ENCODE peak calls at places on chromosomes 4 and X, in eight cellular contexts. One of them, this sample, is unnamed.

GRCh38 chr4:135777386-135777785 is 1575.8 kb upstream of the PABPC4L start:
- DNase-seq in fibroblast of villous mesenchyme: no peak
- DNase-seq in upper lobe of left lung: no peak
- DNase-seq in heart right ventricle: no peak
- DNase-seq in fibroblast of the aortic adventitia: no peak
- DNase-seq in kidney epithelial cell: no peak
- DNase-seq in H9: no peak
- DNase-seq in tibial artery: no peak
- DNase-seq in this sample: no peak

GRCh38 chr4:70583952-70584834 is 7.9 kb upstream of the AMBN start:
- DNase-seq in fibroblast of villous mesenchyme: no peak
- DNase-seq in upper lobe of left lung: no peak
- DNase-seq in heart right ventricle: no peak
- DNase-seq in fibroblast of the aortic adventitia: no peak
- DNase-seq in kidney epithelial cell: peak; percentile 51
- DNase-seq in H9: no peak
- DNase-seq in tibial artery: no peak
- DNase-seq in this sample: no peak

GRCh38 chrX:45566456-45566855 is 365.8 kb upstream of the DIPK2B start:
- DNase-seq in fibroblast of villous mesenchyme: no peak
- DNase-seq in upper lobe of left lung: no peak
- DNase-seq in heart right ventricle: no peak
- DNase-seq in fibroblast of the aortic adventitia: no peak
- DNase-seq in kidney epithelial cell: no peak
- DNase-seq in H9: no peak
- DNase-seq in tibial artery: no peak
- DNase-seq in this sample: no peak

GRCh38 chr4:153212755-153213154 is 8.5 kb downstream of the TRIM2 start:
- DNase-seq in fibroblast of villous mesenchyme: no peak
- DNase-seq in upper lobe of left lung: peak; percentile 61
- DNase-seq in heart right ventricle: no peak
- DNase-seq in fibroblast of the aortic adventitia: peak; percentile 14
- DNase-seq in kidney epithelial cell: no peak
- DNase-seq in H9: no peak
- DNase-seq in tibial artery: no peak
- DNase-seq in this sample: no peak

GRCh38 chr4:99861120-99861905 is 32.9 kb downstream of the LAMTOR3 start:
- DNase-seq in fibroblast of villous mesenchyme: no peak
- DNase-seq in upper lobe of left lung: no peak
- DNase-seq in heart right ventricle: no peak
- DNase-seq in fibroblast of the aortic adventitia: no peak
- DNase-seq in kidney epithelial cell: no peak
- DNase-seq in H9: no peak
- DNase-seq in tibial artery: no peak
- DNase-seq in this sample: no peak

GRCh38 chr4:181611033-181611711 is 632.0 kb upstream of the TENM3 start:
- DNase-seq in fibroblast of villous mesenchyme: peak; percentile 7
- DNase-seq in upper lobe of left lung: no peak
- DNase-seq in heart right ventricle: no peak
- DNase-seq in fibroblast of the aortic adventitia: no peak
- DNase-seq in kidney epithelial cell: no peak
- DNase-seq in H9: no peak
- DNase-seq in tibial artery: no peak
- DNase-seq in this sample: no peak

GRCh38 chrX:150361070-150361776 is 1.9 kb upstream of the MAMLD1 start:
- DNase-seq in fibroblast of villous mesenchyme: no peak
- DNase-seq in upper lobe of left lung: no peak
- DNase-seq in heart right ventricle: peak; percentile 8
- DNase-seq in fibroblast of the aortic adventitia: no peak
- DNase-seq in kidney epithelial cell: no peak
- DNase-seq in H9: peak; percentile 59
- DNase-seq in tibial artery: no peak
- DNase-seq in this sample: peak; percentile 81

GRCh38 chrX:129724767-129725166 is 14.0 kb upstream of the XPNPEP2 start:
- DNase-seq in fibroblast of villous mesenchyme: no peak
- DNase-seq in upper lobe of left lung: no peak
- DNase-seq in heart right ventricle: no peak
- DNase-seq in fibroblast of the aortic adventitia: no peak
- DNase-seq in kidney epithelial cell: no peak
- DNase-seq in H9: no peak
- DNase-seq in tibial artery: no peak
- DNase-seq in this sample: no peak

GRCh38 chr4:157204634-157205244 is 15.8 kb upstream of the GRIA2 start:
- DNase-seq in fibroblast of villous mesenchyme: peak; percentile 25
- DNase-seq in upper lobe of left lung: peak; percentile 43
- DNase-seq in heart right ventricle: peak; percentile 24
- DNase-seq in fibroblast of the aortic adventitia: peak; percentile 8
- DNase-seq in kidney epithelial cell: no peak
- DNase-seq in H9: peak; percentile 86
- DNase-seq in tibial artery: no peak
- DNase-seq in this sample: no peak

GRCh38 chrX:17629519-17629918 is 107.8 kb upstream of the SCML1 start:
- DNase-seq in fibroblast of villous mesenchyme: no peak
- DNase-seq in upper lobe of left lung: no peak
- DNase-seq in heart right ventricle: no peak
- DNase-seq in fibroblast of the aortic adventitia: no peak
- DNase-seq in kidney epithelial cell: no peak
- DNase-seq in H9: no peak
- DNase-seq in tibial artery: no peak
- DNase-seq in this sample: no peak

GRCh38 chr4:73453701-73454005 is 17.6 kb downstream of the AFP start:
- DNase-seq in fibroblast of villous mesenchyme: peak; percentile 12
- DNase-seq in upper lobe of left lung: no peak
- DNase-seq in heart right ventricle: no peak
- DNase-seq in fibroblast of the aortic adventitia: no peak
- DNase-seq in kidney epithelial cell: no peak
- DNase-seq in H9: no peak
- DNase-seq in tibial artery: no peak
- DNase-seq in this sample: no peak

GRCh38 chr4:76091052-76091451 is 16.5 kb downstream of the ART3 start:
- DNase-seq in fibroblast of villous mesenchyme: no peak
- DNase-seq in upper lobe of left lung: no peak
- DNase-seq in heart right ventricle: no peak
- DNase-seq in fibroblast of the aortic adventitia: no peak
- DNase-seq in kidney epithelial cell: no peak
- DNase-seq in H9: no peak
- DNase-seq in tibial artery: no peak
- DNase-seq in this sample: no peak

GRCh38 chr4:8594097-8595038 is 1.8 kb downstream of the CPZ start:
- DNase-seq in fibroblast of villous mesenchyme: peak; percentile 85
- DNase-seq in upper lobe of left lung: peak; percentile 39
- DNase-seq in heart right ventricle: no peak
- DNase-seq in fibroblast of the aortic adventitia: peak; percentile 82
- DNase-seq in kidney epithelial cell: peak; percentile 14
- DNase-seq in H9: peak; percentile 74
- DNase-seq in tibial artery: peak; percentile 35
- DNase-seq in this sample: no peak

GRCh38 chrX:56314334-56314733 is 82.2 kb downstream of the KLF8 start:
- DNase-seq in fibroblast of villous mesenchyme: no peak
- DNase-seq in upper lobe of left lung: no peak
- DNase-seq in heart right ventricle: no peak
- DNase-seq in fibroblast of the aortic adventitia: no peak
- DNase-seq in kidney epithelial cell: no peak
- DNase-seq in H9: no peak
- DNase-seq in tibial artery: no peak
- DNase-seq in this sample: no peak

GRCh38 chr4:105527081-105527480 is 25.3 kb upstream of the ARHGEF38 start:
- DNase-seq in fibroblast of villous mesenchyme: no peak
- DNase-seq in upper lobe of left lung: no peak
- DNase-seq in heart right ventricle: no peak
- DNase-seq in fibroblast of the aortic adventitia: no peak
- DNase-seq in kidney epithelial cell: no peak
- DNase-seq in H9: peak; percentile 42
- DNase-seq in tibial artery: no peak
- DNase-seq in this sample: no peak

GRCh38 chr4:105526656-105527055 is 25.8 kb upstream of the ARHGEF38 start:
- DNase-seq in fibroblast of villous mesenchyme: no peak
- DNase-seq in upper lobe of left lung: no peak
- DNase-seq in heart right ventricle: no peak
- DNase-seq in fibroblast of the aortic adventitia: no peak
- DNase-seq in kidney epithelial cell: no peak
- DNase-seq in H9: no peak
- DNase-seq in tibial artery: no peak
- DNase-seq in this sample: no peak

DNA sequence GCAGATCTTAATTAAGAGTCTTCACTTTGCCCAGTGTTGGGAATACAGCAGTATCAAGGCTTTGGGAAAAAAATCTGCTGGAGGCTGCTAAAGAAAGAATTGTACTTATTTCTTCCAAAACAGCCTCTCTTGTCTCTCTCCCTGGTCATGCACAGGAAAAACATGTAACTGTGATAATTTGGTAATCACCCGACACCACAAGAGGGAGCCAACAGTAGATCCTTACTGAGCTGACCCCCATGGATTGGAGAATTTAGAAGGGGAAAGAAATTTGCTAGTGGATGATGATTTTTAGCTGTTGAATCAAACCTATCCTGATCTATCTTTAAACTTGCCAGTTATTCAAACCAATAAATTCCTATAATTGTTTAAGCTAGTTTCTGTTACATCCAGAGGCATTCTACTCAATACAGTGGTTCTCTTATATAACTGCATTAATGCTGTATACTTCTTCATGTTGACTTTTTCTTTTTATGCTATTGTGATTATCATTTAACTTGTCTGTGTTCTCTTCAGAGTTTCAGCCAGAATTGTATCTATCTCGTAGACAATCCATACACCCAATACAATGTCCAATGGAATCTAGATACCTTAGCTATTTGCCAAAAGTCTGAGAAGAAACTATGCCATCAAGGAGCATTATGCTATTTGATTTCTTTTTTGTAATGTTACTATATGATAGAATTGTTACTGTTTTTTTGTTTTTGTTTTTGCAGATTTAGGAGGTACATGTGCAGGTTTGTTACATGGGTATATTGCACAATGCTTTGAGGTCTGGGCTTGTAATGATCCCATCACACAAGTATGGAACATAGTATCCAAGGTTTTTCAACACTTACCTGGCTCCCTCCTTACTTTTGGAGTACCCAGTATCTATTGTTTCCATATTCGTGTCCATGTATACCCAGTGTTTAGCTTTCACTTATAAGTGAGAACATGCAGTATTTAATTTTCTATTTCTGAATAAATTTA is 31.3 kb upstream of the ARHGEF38 start:
- DNase-seq in fibroblast of villous mesenchyme: peak; percentile 50
- DNase-seq in upper lobe of left lung: no peak
- DNase-seq in heart right ventricle: no peak
- DNase-seq in fibroblast of the aortic adventitia: peak; percentile 50
- DNase-seq in kidney epithelial cell: peak; percentile 4
- DNase-seq in H9: no peak
- DNase-seq in tibial artery: no peak
- DNase-seq in this sample: no peak
- TF ChIP-seq CTCF in fibroblast of villous mesenchyme: peak; percentile 78
- TF ChIP-seq CTCF in upper lobe of left lung: peak; percentile 64
- TF ChIP-seq CTCF in heart right ventricle: peak; percentile 25
- TF ChIP-seq CTCF in fibroblast of the aortic adventitia: peak; percentile 71
- TF ChIP-seq CTCF in kidney epithelial cell: peak; percentile 79
- TF ChIP-seq CTCF in H9: peak; percentile 73
- TF ChIP-seq CTCF in tibial artery: peak; percentile 47
- TF ChIP-seq CTCF in this sample: peak; percentile 71

DNA sequence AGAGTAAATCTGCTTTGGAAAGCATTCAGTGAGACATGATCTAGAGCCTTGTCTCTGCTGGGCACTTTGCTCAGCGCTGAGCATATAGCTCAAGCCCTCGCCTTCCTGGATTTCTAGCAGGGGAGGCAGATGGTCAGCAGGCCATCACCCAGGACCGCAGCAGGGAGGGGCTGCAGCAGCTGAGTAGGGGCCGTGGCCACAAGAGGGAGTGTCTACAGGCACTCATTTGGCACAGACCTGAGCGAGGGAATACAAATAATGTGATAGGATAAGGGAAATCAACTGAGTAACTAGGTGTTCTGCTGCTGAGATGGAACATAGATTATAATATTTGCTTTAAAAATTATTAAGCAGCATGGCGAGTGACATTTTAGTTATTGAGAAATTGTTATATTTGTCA is 30.2 kb downstream of the OFD1 start:
- DNase-seq in fibroblast of villous mesenchyme: no peak
- DNase-seq in upper lobe of left lung: no peak
- DNase-seq in heart right ventricle: no peak
- DNase-seq in fibroblast of the aortic adventitia: no peak
- DNase-seq in kidney epithelial cell: no peak
- DNase-seq in H9: peak; percentile 69
- DNase-seq in tibial artery: no peak
- DNase-seq in this sample: no peak
- TF ChIP-seq CTCF in fibroblast of villous mesenchyme: peak; percentile 24
- TF ChIP-seq CTCF in upper lobe of left lung: no peak
- TF ChIP-seq CTCF in heart right ventricle: peak; percentile 6
- TF ChIP-seq CTCF in fibroblast of the aortic adventitia: peak; percentile 30
- TF ChIP-seq CTCF in kidney epithelial cell: peak; percentile 37
- TF ChIP-seq CTCF in H9: peak; percentile 62
- TF ChIP-seq CTCF in tibial artery: no peak
- TF ChIP-seq CTCF in this sample: peak; percentile 48

GRCh38 chr4:123631699-123632098 is 235.1 kb downstream of the SPRY1 start:
- DNase-seq in fibroblast of villous mesenchyme: peak; percentile 47
- DNase-seq in upper lobe of left lung: no peak
- DNase-seq in heart right ventricle: no peak
- DNase-seq in fibroblast of the aortic adventitia: peak; percentile 25
- DNase-seq in kidney epithelial cell: no peak
- DNase-seq in H9: no peak
- DNase-seq in tibial artery: no peak
- DNase-seq in this sample: no peak
- TF ChIP-seq CTCF in fibroblast of villous mesenchyme: no peak
- TF ChIP-seq CTCF in upper lobe of left lung: no peak
- TF ChIP-seq CTCF in heart right ventricle: no peak
- TF ChIP-seq CTCF in fibroblast of the aortic adventitia: no peak
- TF ChIP-seq CTCF in kidney epithelial cell: no peak
- TF ChIP-seq CTCF in H9: no peak
- TF ChIP-seq CTCF in tibial artery: no peak
- TF ChIP-seq CTCF in this sample: no peak

DNA sequence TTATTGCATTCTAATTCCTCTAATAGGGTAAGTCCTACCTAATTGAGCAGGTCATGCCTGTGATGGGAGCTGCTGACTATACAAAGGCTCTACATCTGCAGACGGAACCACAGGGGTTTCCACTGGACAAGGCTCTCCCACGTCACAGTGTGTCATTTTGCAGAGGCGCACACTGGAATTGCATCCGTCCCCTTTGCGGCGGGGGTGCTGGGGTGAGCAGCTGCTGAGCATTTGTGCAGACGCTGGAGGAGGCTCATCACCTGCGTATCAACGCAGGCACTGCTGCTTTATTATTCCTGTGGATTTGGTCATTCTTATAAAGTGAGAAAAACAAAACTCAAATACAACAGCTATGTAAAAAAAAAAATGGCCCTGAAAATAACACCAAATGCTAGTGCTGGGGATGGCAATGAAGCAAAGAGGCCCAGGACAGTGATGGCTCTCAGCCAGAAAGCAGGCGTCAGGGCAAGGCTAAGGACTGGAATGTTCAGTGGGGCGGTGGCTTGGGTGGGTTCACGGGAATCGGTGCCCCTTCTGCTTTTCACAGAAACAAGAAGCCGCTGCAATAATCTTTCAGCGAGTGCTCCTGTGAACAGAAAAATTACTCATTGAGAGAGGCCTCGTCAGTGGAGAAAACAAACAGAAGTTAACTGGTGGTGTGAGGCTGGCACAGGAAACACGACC is 67.8 kb downstream of the GATB start:
- DNase-seq in fibroblast of villous mesenchyme: no peak
- DNase-seq in upper lobe of left lung: no peak
- DNase-seq in heart right ventricle: no peak
- DNase-seq in fibroblast of the aortic adventitia: no peak
- DNase-seq in kidney epithelial cell: no peak
- DNase-seq in H9: no peak
- DNase-seq in tibial artery: no peak
- DNase-seq in this sample: no peak
- TF ChIP-seq CTCF in fibroblast of villous mesenchyme: no peak
- TF ChIP-seq CTCF in upper lobe of left lung: no peak
- TF ChIP-seq CTCF in heart right ventricle: no peak
- TF ChIP-seq CTCF in fibroblast of the aortic adventitia: no peak
- TF ChIP-seq CTCF in kidney epithelial cell: no peak
- TF ChIP-seq CTCF in H9: no peak
- TF ChIP-seq CTCF in tibial artery: no peak
- TF ChIP-seq CTCF in this sample: no peak

GRCh38 chr4:119139316-119139715 is 3.7 kb downstream of the MYOZ2 start:
- DNase-seq in fibroblast of villous mesenchyme: peak; percentile 44
- DNase-seq in upper lobe of left lung: no peak
- DNase-seq in heart right ventricle: no peak
- DNase-seq in fibroblast of the aortic adventitia: peak; percentile 53
- DNase-seq in kidney epithelial cell: no peak
- DNase-seq in H9: no peak
- DNase-seq in tibial artery: no peak
- DNase-seq in this sample: no peak
- TF ChIP-seq CTCF in fibroblast of villous mesenchyme: no peak
- TF ChIP-seq CTCF in upper lobe of left lung: no peak
- TF ChIP-seq CTCF in heart right ventricle: no peak
- TF ChIP-seq CTCF in fibroblast of the aortic adventitia: no peak
- TF ChIP-seq CTCF in kidney epithelial cell: no peak
- TF ChIP-seq CTCF in H9: no peak
- TF ChIP-seq CTCF in tibial artery: no peak
- TF ChIP-seq CTCF in this sample: no peak